ENCODE peak calls at places on chromosomes 1 and 21, in six cellular contexts. P is SK-N-SH; N is aorta; A is CD8-positive, alpha-beta T cell; V is fibroblast of lung; B is GM23248. D is an unnamed sample. For H3K36me3, the result is how much of the 10 kb centered on the place peaks cover.

GRCh38 chr1:232751393-232752140 is 53.6 kb upstream of the MAP10 start:
- DNase-seq in B (no peak), V (no peak), P (no peak), N (no peak), A (no peak), D (no peak)

GRCh38 chr1:69215883-69216282 is 351.8 kb upstream of the LRRC7 start:
- DNase-seq in A (no peak), V (no peak), B (no peak), N (no peak), P (no peak), D (no peak)

GRCh38 chr1:207227131-207227630 is 94.3 kb upstream of the CD55 start:
- DNase-seq in A (no peak), B (no peak), V (no peak), N (no peak), P (no peak), D (no peak)

GRCh38 chr1:78004719-78005346 is at the start of gene DNAJB4:
- DNase-seq in V (peak), B (peak), A (peak), N (peak), P (peak), D (peak)

GRCh38 chr21:42616366-42617340 is 36.8 kb upstream of the PDE9A start:
- DNase-seq in A (peak), N (no peak), V (no peak), B (no peak), P (no peak), D (no peak)

GRCh38 chr1:107228704-107229103 is 87.9 kb downstream of the NTNG1 start:
- DNase-seq in V (no peak), B (peak), A (no peak), N (no peak), P (no peak), D (no peak)

GRCh38 chr1:84632975-84633427 is 57.3 kb downstream of the SSX2IP start:
- DNase-seq in V (peak), B (peak), P (no peak), N (no peak), A (no peak), D (no peak)

GRCh38 chr1:3275471-3276340 is 178.8 kb upstream of the ARHGEF16 start:
- DNase-seq in B (peak), N (peak), A (no peak), V (no peak), P (no peak), D (no peak)

GRCh38 chr1:93815738-93816110 is 63.3 kb downstream of the DNTTIP2 start:
- DNase-seq in N (no peak), P (no peak), V (no peak), B (no peak), A (no peak), D (no peak)

GRCh38 chr1:206784471-206784903 is 12.2 kb upstream of the IL10 start:
- DNase-seq in A (peak), B (no peak), P (no peak), N (no peak), V (no peak), D (no peak)

GRCh38 chr1:84135341-84135740 is 8.7 kb upstream of the PRKACB start:
- DNase-seq in B (no peak), A (no peak), V (no peak), P (no peak), N (no peak), D (no peak)

GRCh38 chr1:235749755-235750300 is 100.2 kb upstream of the GNG4 start:
- DNase-seq in N (no peak), B (no peak), V (no peak), A (no peak), P (no peak), D (no peak)
- H3K36me3 ChIP-seq in N (under half), B (under half), V (under half), A (under half), P (half or more), D (under half)

DNA sequence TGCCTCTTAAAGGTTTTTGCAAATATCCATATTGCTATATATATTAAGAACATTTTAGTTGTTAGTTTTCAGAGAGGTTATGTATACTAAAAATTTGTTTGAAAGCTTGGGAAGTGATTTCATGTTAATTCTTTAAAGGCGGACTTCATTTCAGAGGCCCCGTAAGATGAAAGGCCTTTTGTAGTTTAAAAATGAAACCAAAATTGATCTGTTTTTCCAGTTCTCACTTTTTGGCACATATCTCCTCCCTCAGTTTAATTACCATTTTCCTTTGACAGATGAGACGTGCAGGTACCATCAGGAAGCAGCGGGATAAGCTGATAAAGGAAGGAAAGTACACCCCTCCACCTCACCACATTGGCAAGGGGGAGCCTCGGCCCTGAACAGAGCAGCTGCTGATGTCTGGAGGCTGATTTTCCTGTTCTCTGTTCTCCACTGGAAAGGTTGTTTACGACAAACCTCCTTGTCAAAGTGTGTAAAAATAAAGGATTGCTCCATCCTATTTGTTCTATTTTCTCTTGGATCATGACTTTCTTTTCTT is 8.0 kb downstream of the NDUFS5 start:
- DNase-seq in P (no peak), A (no peak), V (no peak), N (no peak), B (no peak), D (no peak)
- H3K36me3 ChIP-seq in P (half or more), A (under half), V (under half), N (under half), B (under half), D (half or more)

DNA sequence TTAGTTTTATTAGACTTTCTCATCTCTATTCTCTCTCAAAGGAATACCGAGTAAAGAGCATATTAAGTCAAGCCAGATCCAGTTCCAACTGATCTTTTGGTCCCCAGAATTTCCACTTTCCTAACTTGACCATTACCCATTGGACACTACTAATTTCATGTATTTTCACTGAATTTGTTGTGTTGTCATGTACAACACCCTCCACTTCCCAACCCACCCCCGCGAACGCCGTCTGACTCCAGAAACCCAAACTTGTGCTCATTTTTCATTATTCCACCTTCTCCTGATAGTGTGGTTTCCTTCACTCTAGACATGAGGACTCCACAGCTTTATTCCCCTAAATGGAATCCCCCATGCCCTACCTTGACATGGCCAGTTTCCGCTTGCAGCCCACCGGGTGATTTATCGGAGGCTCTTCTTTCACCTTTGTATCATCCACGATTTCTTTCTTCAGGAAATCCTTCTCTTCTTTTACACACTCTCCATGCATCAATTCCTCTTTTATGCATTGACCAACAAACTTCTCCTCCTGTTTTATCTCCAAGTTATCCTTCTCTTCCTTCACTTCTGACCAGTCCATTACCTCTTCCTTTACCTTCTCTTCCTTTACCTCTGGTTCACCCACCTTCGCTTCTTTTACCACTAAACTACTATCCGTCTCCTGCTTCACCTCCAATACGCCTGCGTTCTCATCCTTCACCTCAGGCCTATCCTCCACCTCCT is 805 bp downstream of the ZNHIT6 start:
- DNase-seq in V (no peak), A (no peak), N (no peak), P (no peak), B (peak), D (no peak)
- H3K36me3 ChIP-seq in V (under half), A (under half), N (under half), P (under half), B (under half), D (under half)

DNA sequence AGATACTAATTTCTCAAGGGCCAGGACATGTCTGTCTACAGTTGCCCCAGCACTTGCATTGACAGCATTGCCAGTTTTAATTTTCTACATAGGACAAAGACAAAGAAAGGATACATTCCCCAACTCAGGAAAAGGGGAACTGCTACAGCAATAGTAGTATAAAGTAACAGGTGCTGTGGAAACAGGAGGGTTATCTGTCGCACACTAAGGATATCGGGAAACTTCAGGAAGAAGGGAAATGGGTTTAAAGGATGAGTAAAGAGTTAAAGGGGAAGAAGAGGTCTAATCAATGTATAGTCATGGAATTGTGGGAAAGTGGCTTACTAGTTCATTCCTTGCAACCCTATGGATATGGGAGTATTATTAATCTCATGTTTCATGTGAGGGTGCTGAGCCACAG is 16.2 kb downstream of the SYNC start:
- DNase-seq in N (no peak), A (no peak), P (no peak), V (no peak), B (no peak), D (no peak)
- H3K36me3 ChIP-seq in N (under half), A (under half), P (half or more), V (under half), B (half or more), D (half or more)

GRCh38 chr1:186125035-186125434 is 250.0 kb downstream of the TPR start:
- DNase-seq in V (no peak), P (no peak), A (no peak), N (no peak), B (no peak), D (no peak)
- H3K36me3 ChIP-seq in V (under half), P (under half), A (under half), N (under half), B (under half), D (under half)

GRCh38 chr1:110039641-110040040 is 5.2 kb downstream of the STRIP1 start:
- DNase-seq in N (no peak), P (no peak), V (no peak), B (no peak), A (no peak), D (no peak)
- H3K36me3 ChIP-seq in N (under half), P (half or more), V (under half), B (half or more), A (half or more), D (half or more)

DNA sequence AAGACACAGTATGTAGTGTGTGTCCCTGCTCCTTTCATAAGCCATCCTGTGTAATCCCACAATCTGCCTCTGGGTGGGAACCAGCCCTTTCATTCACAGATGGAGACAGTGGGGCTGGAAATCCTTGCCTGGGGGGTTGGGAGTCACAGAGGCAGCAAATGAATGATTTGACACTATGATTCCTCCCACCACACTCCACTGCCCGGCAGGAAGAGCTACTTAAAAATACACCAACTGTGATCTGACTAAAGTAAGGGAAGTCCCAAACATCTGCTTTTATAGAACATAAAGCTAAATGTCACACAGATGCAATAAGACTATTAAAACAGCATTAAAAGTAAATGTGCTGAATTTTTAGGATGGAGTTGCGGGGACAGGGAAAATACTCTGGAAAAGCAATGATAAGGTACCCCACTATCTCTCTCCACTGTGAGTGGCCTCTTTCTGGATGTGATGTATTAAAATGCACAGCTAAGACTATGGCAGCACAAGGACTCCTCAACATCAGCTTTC is 4.3 kb downstream of the PARP1 start:
- DNase-seq in V (no peak), N (no peak), A (no peak), B (peak), P (peak), D (peak)
- H3K36me3 ChIP-seq in V (under half), N (under half), A (under half), B (under half), P (under half), D (under half)

DNA sequence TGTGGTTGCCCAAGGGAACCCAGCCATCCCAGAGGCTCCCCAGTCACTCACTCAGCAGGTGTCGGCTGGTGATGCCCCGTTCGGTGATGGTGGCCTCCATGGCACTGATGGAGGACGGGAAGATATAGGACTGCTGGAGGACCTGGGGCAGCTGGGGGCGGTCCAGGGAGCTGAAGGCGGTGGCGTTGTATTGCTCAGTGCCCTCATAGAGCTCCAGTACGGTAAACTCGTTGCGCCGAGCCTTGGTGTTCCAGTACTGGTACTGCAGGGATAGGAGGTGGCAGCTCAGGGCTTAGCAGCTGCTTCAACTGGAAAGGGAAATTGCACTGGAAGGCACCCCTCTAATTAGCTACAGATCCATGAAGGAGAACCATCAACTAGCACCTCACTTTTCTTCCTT is 12.5 kb upstream of the UBR4 start:
- DNase-seq in B (no peak), V (no peak), P (no peak), N (no peak), A (no peak), D (no peak)
- H3K36me3 ChIP-seq in B (half or more), V (under half), P (half or more), N (under half), A (half or more), D (half or more)

GRCh38 chr21:32329331-32329730 is 30.7 kb downstream of the MRAP start:
- DNase-seq in A (no peak), N (peak), P (no peak), V (peak), B (peak), D (no peak)
- H3K36me3 ChIP-seq in A (under half), N (under half), P (half or more), V (under half), B (half or more), D (half or more)

DNA sequence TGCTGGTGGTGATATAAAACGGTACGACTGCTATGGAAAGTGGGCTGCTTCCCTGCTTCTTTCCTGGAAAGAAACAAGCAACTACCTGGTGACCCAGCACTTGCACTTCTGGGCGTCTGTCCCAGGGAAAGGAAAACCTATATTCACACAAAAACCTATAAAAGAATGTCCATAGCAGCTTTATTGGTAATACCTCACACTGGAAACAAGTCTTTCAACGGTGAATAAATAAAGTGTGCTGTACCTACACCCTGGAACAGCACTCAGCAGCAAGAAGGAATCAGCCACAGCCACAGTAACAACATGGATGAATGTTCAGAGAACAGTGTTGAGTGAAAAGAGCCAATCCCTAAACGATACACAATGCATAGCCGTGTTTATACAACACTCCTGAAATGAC is 19.9 kb downstream of the SLC19A1 start:
- DNase-seq in A (no peak), N (no peak), P (no peak), V (no peak), B (no peak), D (no peak)
- H3K36me3 ChIP-seq in A (under half), N (under half), P (under half), V (under half), B (under half), D (under half)

D was measured in endodermal cell.